ENCODE peak calls at places on chromosomes 3 and 15, in ten cellular contexts. One of them, this sample, is unnamed.

GRCh38 chr3:169748670-169749069 is 16.2 kb downstream of the TERC start:
- DNase-seq in choroid plexus epithelial cell: no peak
- DNase-seq in CD4-positive, alpha-beta T cell: no peak
- DNase-seq in HFFc6: no peak
- DNase-seq in neural progenitor cell: no peak
- DNase-seq in lung: no peak
- DNase-seq in MCF 10A: peak
- DNase-seq in cardiac fibroblast: no peak
- DNase-seq in colonic mucosa: no peak
- DNase-seq in foreskin fibroblast: no peak
- DNase-seq in this sample: no peak

GRCh38 chr3:160648701-160649100 is 28.3 kb upstream of the ARL14 start:
- DNase-seq in colonic mucosa: no peak
- DNase-seq in foreskin fibroblast: no peak
- DNase-seq in MCF 10A: no peak
- DNase-seq in HFFc6: no peak
- DNase-seq in CD4-positive, alpha-beta T cell: no peak
- DNase-seq in neural progenitor cell: no peak
- DNase-seq in cardiac fibroblast: no peak
- DNase-seq in lung: no peak
- DNase-seq in choroid plexus epithelial cell: no peak
- DNase-seq in this sample: no peak

GRCh38 chr15:38610748-38611147 is 46.1 kb upstream of the RASGRP1 start:
- DNase-seq in cardiac fibroblast: no peak
- DNase-seq in lung: no peak
- DNase-seq in CD4-positive, alpha-beta T cell: no peak
- DNase-seq in HFFc6: no peak
- DNase-seq in MCF 10A: no peak
- DNase-seq in neural progenitor cell: no peak
- DNase-seq in colonic mucosa: no peak
- DNase-seq in foreskin fibroblast: no peak
- DNase-seq in choroid plexus epithelial cell: no peak
- DNase-seq in this sample: no peak

GRCh38 chr15:55915876-55916567 is 77.4 kb downstream of the NEDD4 start:
- DNase-seq in cardiac fibroblast: peak
- DNase-seq in CD4-positive, alpha-beta T cell: no peak
- DNase-seq in foreskin fibroblast: peak
- DNase-seq in HFFc6: peak
- DNase-seq in neural progenitor cell: no peak
- DNase-seq in colonic mucosa: no peak
- DNase-seq in lung: no peak
- DNase-seq in MCF 10A: peak
- DNase-seq in choroid plexus epithelial cell: peak
- DNase-seq in this sample: no peak

GRCh38 chr3:14415501-14415900 is 13.1 kb downstream of the SLC6A6 start:
- DNase-seq in lung: no peak
- DNase-seq in MCF 10A: peak
- DNase-seq in foreskin fibroblast: peak
- DNase-seq in colonic mucosa: no peak
- DNase-seq in neural progenitor cell: no peak
- DNase-seq in CD4-positive, alpha-beta T cell: no peak
- DNase-seq in cardiac fibroblast: peak
- DNase-seq in HFFc6: peak
- DNase-seq in choroid plexus epithelial cell: no peak
- DNase-seq in this sample: no peak

GRCh38 chr15:45869034-45869668 is 234.3 kb downstream of the SQOR start:
- DNase-seq in CD4-positive, alpha-beta T cell: no peak
- DNase-seq in choroid plexus epithelial cell: no peak
- DNase-seq in colonic mucosa: no peak
- DNase-seq in cardiac fibroblast: no peak
- DNase-seq in neural progenitor cell: no peak
- DNase-seq in HFFc6: no peak
- DNase-seq in lung: no peak
- DNase-seq in MCF 10A: no peak
- DNase-seq in foreskin fibroblast: no peak
- DNase-seq in this sample: no peak

GRCh38 chr3:52314495-52314894 is 1.6 kb upstream of the DNAH1 start:
- DNase-seq in CD4-positive, alpha-beta T cell: no peak
- DNase-seq in neural progenitor cell: no peak
- DNase-seq in foreskin fibroblast: no peak
- DNase-seq in MCF 10A: no peak
- DNase-seq in cardiac fibroblast: peak
- DNase-seq in colonic mucosa: no peak
- DNase-seq in lung: no peak
- DNase-seq in choroid plexus epithelial cell: peak
- DNase-seq in HFFc6: no peak
- DNase-seq in this sample: no peak

GRCh38 chr3:185153170-185153733 is 392 bp upstream of the C3orf70 start:
- DNase-seq in choroid plexus epithelial cell: no peak
- DNase-seq in HFFc6: no peak
- DNase-seq in cardiac fibroblast: no peak
- DNase-seq in colonic mucosa: peak
- DNase-seq in MCF 10A: no peak
- DNase-seq in lung: no peak
- DNase-seq in neural progenitor cell: peak
- DNase-seq in foreskin fibroblast: no peak
- DNase-seq in CD4-positive, alpha-beta T cell: no peak
- DNase-seq in this sample: no peak

DNA sequence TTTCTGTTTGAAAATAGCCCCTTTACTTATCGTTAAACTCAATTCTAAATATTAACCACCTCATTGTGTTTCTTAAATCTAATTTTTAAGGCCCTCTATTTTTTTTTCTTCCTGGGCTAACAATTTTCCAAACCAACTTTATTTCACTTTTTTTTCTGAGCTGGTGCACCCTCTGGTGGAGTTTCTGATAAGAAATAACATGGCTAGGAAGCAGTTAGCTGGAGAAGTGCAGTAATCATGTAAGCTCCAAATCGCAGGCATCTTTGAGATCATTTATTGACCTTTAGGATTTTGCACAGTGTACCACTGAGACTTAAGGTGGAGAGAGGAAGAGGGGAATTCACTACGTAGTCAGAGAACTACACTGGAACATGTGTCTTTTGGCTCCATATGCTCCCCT is 6.4 kb downstream of the TMEM207 start:
- DNase-seq in foreskin fibroblast: no peak
- DNase-seq in HFFc6: no peak
- DNase-seq in CD4-positive, alpha-beta T cell: no peak
- DNase-seq in choroid plexus epithelial cell: peak
- DNase-seq in neural progenitor cell: peak
- DNase-seq in colonic mucosa: no peak
- DNase-seq in cardiac fibroblast: peak
- DNase-seq in MCF 10A: peak
- DNase-seq in lung: no peak
- DNase-seq in this sample: no peak
- TF ChIP-seq CTCF in foreskin fibroblast: peak
- TF ChIP-seq CTCF in HFFc6: peak
- TF ChIP-seq CTCF in CD4-positive, alpha-beta T cell: no peak
- TF ChIP-seq CTCF in choroid plexus epithelial cell: peak
- TF ChIP-seq CTCF in neural progenitor cell: peak
- TF ChIP-seq CTCF in colonic mucosa: no peak
- TF ChIP-seq CTCF in cardiac fibroblast: no peak
- TF ChIP-seq CTCF in MCF 10A: peak
- TF ChIP-seq CTCF in lung: no peak
- TF ChIP-seq CTCF in this sample: peak

GRCh38 chr3:183590442-183590841 is 34.9 kb upstream of the KLHL6 start:
- DNase-seq in lung: no peak
- DNase-seq in CD4-positive, alpha-beta T cell: no peak
- DNase-seq in neural progenitor cell: no peak
- DNase-seq in foreskin fibroblast: no peak
- DNase-seq in choroid plexus epithelial cell: no peak
- DNase-seq in MCF 10A: no peak
- DNase-seq in cardiac fibroblast: no peak
- DNase-seq in colonic mucosa: no peak
- DNase-seq in HFFc6: no peak
- DNase-seq in this sample: no peak

GRCh38 chr3:183587337-183587736 is 31.8 kb upstream of the KLHL6 start:
- DNase-seq in lung: no peak
- DNase-seq in MCF 10A: no peak
- DNase-seq in cardiac fibroblast: peak
- DNase-seq in neural progenitor cell: no peak
- DNase-seq in foreskin fibroblast: no peak
- DNase-seq in colonic mucosa: no peak
- DNase-seq in HFFc6: no peak
- DNase-seq in choroid plexus epithelial cell: peak
- DNase-seq in CD4-positive, alpha-beta T cell: no peak
- DNase-seq in this sample: no peak

GRCh38 chr3:183592820-183593219 is 37.3 kb upstream of the KLHL6 start:
- DNase-seq in MCF 10A: no peak
- DNase-seq in HFFc6: no peak
- DNase-seq in neural progenitor cell: no peak
- DNase-seq in foreskin fibroblast: no peak
- DNase-seq in cardiac fibroblast: no peak
- DNase-seq in CD4-positive, alpha-beta T cell: no peak
- DNase-seq in colonic mucosa: no peak
- DNase-seq in choroid plexus epithelial cell: no peak
- DNase-seq in lung: no peak
- DNase-seq in this sample: no peak

GRCh38 chr3:183594636-183595035 is 39.1 kb upstream of the KLHL6 start:
- DNase-seq in cardiac fibroblast: no peak
- DNase-seq in lung: no peak
- DNase-seq in colonic mucosa: no peak
- DNase-seq in MCF 10A: no peak
- DNase-seq in choroid plexus epithelial cell: no peak
- DNase-seq in foreskin fibroblast: no peak
- DNase-seq in CD4-positive, alpha-beta T cell: no peak
- DNase-seq in neural progenitor cell: no peak
- DNase-seq in HFFc6: no peak
- DNase-seq in this sample: no peak

DNA sequence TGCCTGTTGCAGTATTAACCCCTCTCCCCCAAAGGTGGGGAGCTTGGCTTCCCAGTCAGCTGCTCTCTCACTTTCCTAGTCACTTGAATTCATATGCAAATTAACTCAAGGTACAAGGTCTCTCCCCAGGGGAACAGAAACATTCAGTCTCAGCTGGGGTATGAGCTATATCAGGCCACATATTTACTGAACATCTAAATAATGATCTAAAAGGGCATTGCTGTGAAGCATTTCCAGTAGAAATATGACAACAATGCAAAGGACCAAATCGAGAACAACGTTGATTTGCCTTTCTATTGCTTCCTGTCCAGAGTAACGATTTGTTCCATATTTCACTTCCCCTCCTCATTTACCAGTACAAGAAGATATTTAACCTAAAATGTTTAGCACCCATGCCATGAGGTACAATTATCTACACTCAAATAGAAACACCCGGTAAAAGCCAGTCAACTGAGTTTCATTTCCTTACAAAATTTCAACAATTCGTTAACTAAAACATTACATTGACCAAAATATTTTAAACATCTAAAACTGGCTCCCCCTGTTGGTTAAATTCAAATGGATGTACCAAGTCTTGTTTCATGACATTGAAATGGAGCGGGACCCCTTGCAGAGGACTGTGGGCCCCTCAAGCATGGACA is 36.5 kb upstream of the KLHL6 start:
- DNase-seq in colonic mucosa: no peak
- DNase-seq in CD4-positive, alpha-beta T cell: no peak
- DNase-seq in foreskin fibroblast: no peak
- DNase-seq in lung: no peak
- DNase-seq in neural progenitor cell: no peak
- DNase-seq in HFFc6: peak
- DNase-seq in cardiac fibroblast: peak
- DNase-seq in choroid plexus epithelial cell: peak
- DNase-seq in MCF 10A: no peak
- DNase-seq in this sample: no peak
- TF ChIP-seq CTCF in colonic mucosa: peak
- TF ChIP-seq CTCF in CD4-positive, alpha-beta T cell: peak
- TF ChIP-seq CTCF in foreskin fibroblast: peak
- TF ChIP-seq CTCF in lung: peak
- TF ChIP-seq CTCF in neural progenitor cell: peak
- TF ChIP-seq CTCF in HFFc6: peak
- TF ChIP-seq CTCF in cardiac fibroblast: peak
- TF ChIP-seq CTCF in choroid plexus epithelial cell: peak
- TF ChIP-seq CTCF in MCF 10A: no peak
- TF ChIP-seq CTCF in this sample: peak

DNA sequence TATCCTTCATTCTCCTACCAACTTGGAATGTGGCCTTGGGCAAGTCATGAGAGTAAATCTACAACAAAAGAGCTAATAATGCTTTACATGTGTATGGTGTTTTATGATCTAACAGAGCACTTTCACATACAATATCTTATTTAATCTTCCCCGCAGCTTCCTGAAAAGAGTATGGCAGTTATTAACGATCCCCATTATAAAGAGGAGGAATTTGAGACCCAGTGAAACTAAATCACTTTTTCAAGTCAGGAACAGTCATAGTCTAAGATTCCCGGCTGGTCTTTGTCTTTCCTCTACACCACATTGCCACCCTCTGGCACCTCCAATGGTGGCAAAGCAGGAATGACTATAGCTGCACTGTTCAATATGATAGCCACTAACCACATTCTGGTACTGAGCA is 69.7 kb upstream of the CMSS1 start:
- DNase-seq in CD4-positive, alpha-beta T cell: no peak
- DNase-seq in colonic mucosa: no peak
- DNase-seq in neural progenitor cell: peak
- DNase-seq in choroid plexus epithelial cell: peak
- DNase-seq in lung: no peak
- DNase-seq in cardiac fibroblast: peak
- DNase-seq in foreskin fibroblast: peak
- DNase-seq in HFFc6: peak
- DNase-seq in MCF 10A: peak
- DNase-seq in this sample: no peak
- TF ChIP-seq CTCF in CD4-positive, alpha-beta T cell: no peak
- TF ChIP-seq CTCF in colonic mucosa: no peak
- TF ChIP-seq CTCF in neural progenitor cell: peak
- TF ChIP-seq CTCF in choroid plexus epithelial cell: peak
- TF ChIP-seq CTCF in lung: no peak
- TF ChIP-seq CTCF in cardiac fibroblast: peak
- TF ChIP-seq CTCF in foreskin fibroblast: peak
- TF ChIP-seq CTCF in HFFc6: peak
- TF ChIP-seq CTCF in MCF 10A: peak
- TF ChIP-seq CTCF in this sample: peak

GRCh38 chr15:83655237-83655616 is 1.3 kb downstream of the ADAMTSL3 start:
- DNase-seq in HFFc6: no peak
- DNase-seq in MCF 10A: no peak
- DNase-seq in choroid plexus epithelial cell: no peak
- DNase-seq in cardiac fibroblast: no peak
- DNase-seq in foreskin fibroblast: no peak
- DNase-seq in CD4-positive, alpha-beta T cell: no peak
- DNase-seq in neural progenitor cell: no peak
- DNase-seq in colonic mucosa: no peak
- DNase-seq in lung: no peak
- DNase-seq in this sample: no peak

GRCh38 chr15:83654379-83655236 is 685 bp downstream of the ADAMTSL3 start:
- DNase-seq in choroid plexus epithelial cell: no peak
- DNase-seq in lung: no peak
- DNase-seq in HFFc6: no peak
- DNase-seq in foreskin fibroblast: no peak
- DNase-seq in cardiac fibroblast: no peak
- DNase-seq in CD4-positive, alpha-beta T cell: no peak
- DNase-seq in neural progenitor cell: peak
- DNase-seq in colonic mucosa: no peak
- DNase-seq in MCF 10A: no peak
- DNase-seq in this sample: no peak

GRCh38 chr15:83652606-83653204 is 1.2 kb upstream of the ADAMTSL3 start:
- DNase-seq in neural progenitor cell: no peak
- DNase-seq in MCF 10A: no peak
- DNase-seq in cardiac fibroblast: no peak
- DNase-seq in foreskin fibroblast: no peak
- DNase-seq in lung: no peak
- DNase-seq in colonic mucosa: no peak
- DNase-seq in HFFc6: no peak
- DNase-seq in choroid plexus epithelial cell: no peak
- DNase-seq in CD4-positive, alpha-beta T cell: no peak
- DNase-seq in this sample: no peak

GRCh38 chr15:83653288-83653638 is 660 bp upstream of the ADAMTSL3 start:
- DNase-seq in foreskin fibroblast: no peak
- DNase-seq in colonic mucosa: no peak
- DNase-seq in lung: no peak
- DNase-seq in MCF 10A: no peak
- DNase-seq in HFFc6: no peak
- DNase-seq in CD4-positive, alpha-beta T cell: no peak
- DNase-seq in choroid plexus epithelial cell: no peak
- DNase-seq in cardiac fibroblast: no peak
- DNase-seq in neural progenitor cell: no peak
- DNase-seq in this sample: no peak

DNA sequence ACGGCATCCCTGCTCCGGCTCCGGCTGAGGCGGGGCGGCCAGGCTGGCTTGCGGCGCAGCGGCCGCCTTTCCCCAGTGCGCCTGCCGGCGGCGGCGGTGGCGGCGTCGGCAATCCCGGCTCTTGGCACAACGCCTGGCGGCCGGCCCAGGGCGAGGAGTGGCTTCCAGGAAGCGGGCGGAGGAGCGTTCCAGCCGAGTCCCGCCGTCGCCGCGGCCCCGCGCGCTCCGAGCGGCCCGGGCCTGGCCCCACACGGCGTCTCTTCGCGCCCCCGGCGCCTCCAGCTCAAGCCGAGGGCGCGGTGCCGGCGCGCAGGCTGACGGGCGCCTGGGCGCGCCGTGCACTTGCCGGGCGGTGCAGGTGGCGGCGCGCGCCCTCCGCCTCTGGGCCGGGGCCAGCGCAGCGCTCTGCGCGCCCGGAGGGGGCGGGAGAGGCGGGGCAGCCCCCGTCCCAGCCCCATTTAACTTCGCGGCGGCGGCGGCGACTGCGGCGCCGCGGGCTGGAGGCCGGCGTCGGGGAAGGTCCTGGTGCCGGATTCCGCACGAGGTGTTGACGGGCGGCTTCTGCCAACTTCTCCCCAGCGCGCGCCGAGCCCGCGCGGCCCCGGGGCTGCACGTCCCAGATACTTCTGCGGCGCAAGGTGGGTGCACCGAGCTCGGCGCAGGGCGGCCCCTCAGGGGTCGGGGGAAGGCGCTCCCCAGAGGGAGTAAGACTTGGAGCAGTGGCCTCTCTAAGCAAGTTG is at the start of gene ADAMTSL3:
- DNase-seq in foreskin fibroblast: peak
- DNase-seq in colonic mucosa: peak
- DNase-seq in neural progenitor cell: peak
- DNase-seq in lung: peak
- DNase-seq in HFFc6: no peak
- DNase-seq in CD4-positive, alpha-beta T cell: no peak
- DNase-seq in MCF 10A: peak
- DNase-seq in cardiac fibroblast: peak
- DNase-seq in choroid plexus epithelial cell: peak
- DNase-seq in this sample: peak
- TF ChIP-seq CTCF in foreskin fibroblast: no peak
- TF ChIP-seq CTCF in colonic mucosa: no peak
- TF ChIP-seq CTCF in neural progenitor cell: peak
- TF ChIP-seq CTCF in lung: no peak
- TF ChIP-seq CTCF in HFFc6: no peak
- TF ChIP-seq CTCF in CD4-positive, alpha-beta T cell: no peak
- TF ChIP-seq CTCF in MCF 10A: no peak
- TF ChIP-seq CTCF in cardiac fibroblast: no peak
- TF ChIP-seq CTCF in choroid plexus epithelial cell: no peak
- TF ChIP-seq CTCF in this sample: no peak